ENCODE peak calls at places on chromosome 21, in eight cellular contexts. C is stimulated activated CD8-positive, alpha-beta memory T cell treated with anti-CD3 and anti-CD28 coated beads, Interleukin-4, amount 100 ng/mL, for 4 hours; T is activated CD4-positive, alpha-beta memory T cell treated with anti-CD3 and anti-CD28 coated beads, Interleukin-2, amount 10 ng/mL, durations not matched to agents 7 days and 5 days; A is activated CD4-positive, alpha-beta T cell treated with anti-CD3 and anti-CD28 coated beads, Interleukin-2, amount 50 U/mL, for 48 hours; U is SJSA1; E is GM13976; R is HEK293T; X is OCI-LY7. K is an unnamed sample.

GRCh38 chr21:29125199-29125598 is 5.2 kb upstream of the MAP3K7CL start:
- DNase-seq in C (no peak), E (peak), A (no peak), T (no peak), X (peak), R (no peak), U (no peak), K (no peak)

GRCh38 chr21:33401617-33401967 is 1.6 kb upstream of the IFNGR2 start:
- DNase-seq in A (no peak), E (no peak), X (no peak), T (no peak), R (no peak), C (no peak), U (no peak), K (no peak)

GRCh38 chr21:41846033-41846317 is 33.2 kb downstream of the PRDM15 start:
- DNase-seq in C (no peak), A (no peak), R (no peak), X (no peak), E (no peak), T (no peak), U (no peak), K (no peak)

GRCh38 chr21:37700641-37701202 is 215.5 kb downstream of the KCNJ6 start:
- DNase-seq in E (peak), R (peak), C (no peak), T (peak), X (peak), A (no peak), U (peak), K (peak)

GRCh38 chr21:44755227-44755626 is 43.9 kb upstream of the TSPEAR start:
- DNase-seq in U (no peak), A (peak), E (no peak), T (no peak), R (no peak), C (no peak), X (peak), K (peak)

GRCh38 chr21:20527691-20528090 is 470.5 kb upstream of the NCAM2 start:
- DNase-seq in U (no peak), A (no peak), X (no peak), T (no peak), E (no peak), R (no peak), C (no peak), K (no peak)

GRCh38 chr21:35222541-35222941 is 173.4 kb upstream of the RUNX1 start:
- DNase-seq in U (no peak), A (peak), C (no peak), T (peak), X (peak), E (no peak), R (no peak), K (no peak)

GRCh38 chr21:16218682-16219343 is 489.0 kb downstream of the USP25 start:
- DNase-seq in U (no peak), R (no peak), X (no peak), A (no peak), C (no peak), E (no peak), T (no peak), K (no peak)

GRCh38 chr21:41211041-41211426 is 43.1 kb downstream of the BACE2 start:
- DNase-seq in R (no peak), C (no peak), T (no peak), E (no peak), A (no peak), U (no peak), X (no peak), K (no peak)

GRCh38 chr21:46120301-46121285 is 22.7 kb downstream of the COL6A2 start:
- DNase-seq in T (no peak), X (no peak), E (no peak), U (peak), A (no peak), C (no peak), R (no peak), K (no peak)

GRCh38 chr21:45383111-45383614 is 21.8 kb upstream of the COL18A1 start:
- DNase-seq in R (no peak), C (no peak), X (no peak), U (no peak), A (no peak), T (no peak), E (no peak), K (no peak)

GRCh38 chr21:44328242-44328895 is 10.8 kb downstream of the CFAP410 start:
- DNase-seq in U (no peak), C (no peak), A (no peak), X (no peak), R (no peak), T (no peak), E (no peak), K (no peak)

GRCh38 chr21:36747815-36748381 is 49.0 kb downstream of the SIM2 start:
- DNase-seq in A (peak), X (no peak), T (peak), R (no peak), E (peak), U (peak), C (no peak), K (peak)